ENCODE peak calls at places on chromosomes 3 and 15, in six cellular contexts. B is ureter, N is NCI-H460, G is NCI-H1105 treated with DMSO at 0.1 percent for 48 hours, R is left ventricle myocardium superior, A is posterior cingulate gyrus. Z is an unnamed sample.

GRCh38 chr15:68261241-68261640 is 16.3 kb upstream of the FEM1B start:
- DNase-seq in B (no peak), N (no peak), G (no peak), R (no peak), A (no peak), Z (no peak)

GRCh38 chr3:54877675-54878544 is 49.9 kb downstream of the LRTM1 start:
- DNase-seq in B (no peak), N (no peak), G (no peak), R (no peak), A (no peak), Z (no peak)

GRCh38 chr3:132090921-132091320 is 56.1 kb upstream of the CPNE4 start:
- DNase-seq in B (no peak), N (no peak), G (no peak), R (no peak), A (peak), Z (no peak)

GRCh38 chr3:11498646-11499045 is 145.1 kb downstream of the VGLL4 start:
- DNase-seq in B (peak), N (peak), G (peak), R (peak), A (no peak), Z (peak)

GRCh38 chr3:115239717-115240116 is 92.6 kb upstream of the ZBTB20 start:
- DNase-seq in B (peak), N (peak), G (peak), R (peak), A (peak), Z (peak)

GRCh38 chr3:12180218-12180617 is 21.5 kb upstream of the TIMP4 start:
- DNase-seq in B (peak), N (no peak), G (no peak), R (peak), A (no peak), Z (peak)

GRCh38 chr3:65593780-65594752 is 444.7 kb downstream of the MAGI1 start:
- DNase-seq in B (no peak), N (no peak), G (no peak), R (no peak), A (no peak), Z (no peak)

GRCh38 chr3:120567370-120568197 is 28.6 kb upstream of the NDUFB4 start:
- DNase-seq in B (no peak), N (peak), G (peak), R (no peak), A (no peak), Z (no peak)

GRCh38 chr15:78130012-78130353 is 1.3 kb downstream of the CIB2 start:
- DNase-seq in B (no peak), N (no peak), G (no peak), R (no peak), A (no peak), Z (no peak)